ENCODE peak calls at places on chromosomes 16 and 17, in six cellular contexts. C is HCT116, R is endothelial cell of umbilical vein, I is ovary, S is esophagus muscularis mucosa, A is transverse colon. W is an unnamed sample.

GRCh38 chr17:2090804-2091534 is 36.1 kb downstream of the HIC1 start:
- DNase-seq in C (no peak), R (peak), I (peak), S (no peak), A (peak), W (no peak)

GRCh38 chr16:5428932-5429331 is 331.3 kb upstream of the EEF2KMT start:
- DNase-seq in C (no peak), R (no peak), I (no peak), S (no peak), A (peak), W (no peak)

GRCh38 chr17:71846561-71846960 is 274.3 kb upstream of the SOX9 start:
- DNase-seq in C (no peak), R (no peak), I (no peak), S (no peak), A (no peak), W (no peak)

GRCh38 chr17:2636169-2636930 is 42.9 kb downstream of the PAFAH1B1 start:
- DNase-seq in C (no peak), R (no peak), I (no peak), S (no peak), A (no peak), W (no peak)

GRCh38 chr16:14600164-14600563 is 29.9 kb downstream of the PARN start:
- DNase-seq in C (peak), R (peak), I (no peak), S (no peak), A (no peak), W (no peak)

GRCh38 chr16:87345721-87346424 is 28.7 kb upstream of the C16orf95 start:
- DNase-seq in C (no peak), R (no peak), I (no peak), S (no peak), A (no peak), W (no peak)

GRCh38 chr16:67161595-67162058 is 1.9 kb downstream of the FBXL8 start:
- DNase-seq in C (no peak), R (no peak), I (peak), S (no peak), A (no peak), W (no peak)

GRCh38 chr17:78748048-78748729 is 33.9 kb downstream of the CYTH1 start:
- DNase-seq in C (no peak), R (no peak), I (no peak), S (no peak), A (peak), W (no peak)

GRCh38 chr16:84379731-84380369 is 11.5 kb downstream of the ATP2C2 start:
- DNase-seq in C (no peak), R (no peak), I (no peak), S (no peak), A (peak), W (no peak)

GRCh38 chr17:74779948-74780400 is 3.8 kb upstream of the NAT9 start:
- DNase-seq in C (no peak), R (no peak), I (no peak), S (no peak), A (peak), W (peak)

GRCh38 chr17:48100591-48101011 is 677 bp downstream of the CBX1 start:
- DNase-seq in C (peak), R (no peak), I (peak), S (no peak), A (peak), W (peak)

GRCh38 chr17:17841620-17842025 is 4.8 kb upstream of the SREBF1 start:
- DNase-seq in C (no peak), R (no peak), I (peak), S (no peak), A (no peak), W (peak)

GRCh38 chr16:89422527-89422904 is 67.8 kb downstream of the ANKRD11 start:
- DNase-seq in C (no peak), R (peak), I (no peak), S (no peak), A (no peak), W (no peak)

GRCh38 chr17:65191805-65192740 is 54.9 kb downstream of the RGS9 start:
- DNase-seq in C (peak), R (peak), I (no peak), S (no peak), A (no peak), W (no peak)

GRCh38 chr16:69865701-69866100 is 85.4 kb upstream of the CLEC18A start:
- DNase-seq in C (no peak), R (no peak), I (no peak), S (no peak), A (no peak), W (peak)

GRCh38 chr17:63171428-63172205 is 205.6 kb downstream of the TANC2 start:
- DNase-seq in C (no peak), R (peak), I (no peak), S (no peak), A (no peak), W (no peak)

GRCh38 chr17:1561420-1562177 is 993 bp downstream of the PITPNA start:
- DNase-seq in C (no peak), R (peak), I (no peak), S (no peak), A (no peak), W (no peak)

GRCh38 chr17:60577147-60577925 is 22.7 kb upstream of the PPM1D start:
- DNase-seq in C (no peak), R (peak), I (peak), S (no peak), A (peak), W (no peak)

GRCh38 chr17:52079496-52079895 is 79.0 kb downstream of the CA10 start:
- DNase-seq in C (no peak), R (no peak), I (no peak), S (no peak), A (no peak), W (no peak)

GRCh38 chr16:83914091-83914710 is 15.3 kb downstream of the MLYCD start:
- DNase-seq in C (no peak), R (no peak), I (no peak), S (no peak), A (no peak), W (no peak)

GRCh38 chr16:89044394-89045180 is 49.1 kb upstream of the ACSF3 start:
- DNase-seq in C (no peak), R (no peak), I (peak), S (no peak), A (no peak), W (no peak)

GRCh38 chr17:31882571-31882970 is 18.9 kb downstream of the UTP6 start:
- DNase-seq in C (no peak), R (no peak), I (no peak), S (no peak), A (no peak), W (no peak)

GRCh38 chr17:61303334-61304096 is 96.1 kb upstream of the TBX2 start:
- DNase-seq in C (no peak), R (no peak), I (no peak), S (no peak), A (no peak), W (no peak)

GRCh38 chr17:50587571-50587970 is 27.1 kb downstream of the CACNA1G start:
- DNase-seq in C (no peak), R (no peak), I (no peak), S (no peak), A (no peak), W (no peak)

GRCh38 chr16:29675811-29676643 is 3.0 kb upstream of the QPRT start:
- DNase-seq in C (peak), R (peak), I (no peak), S (no peak), A (no peak), W (no peak)

GRCh38 chr17:64778367-64779290 is 116.5 kb upstream of the SMURF2 start:
- DNase-seq in C (no peak), R (no peak), I (no peak), S (no peak), A (peak), W (peak)

GRCh38 chr16:9602201-9602600 is 510.8 kb downstream of the HAPSTR1 start:
- DNase-seq in C (no peak), R (no peak), I (no peak), S (no peak), A (no peak), W (no peak)

GRCh38 chr16:69772560-69773254 is 10.6 kb downstream of the WWP2 start:
- DNase-seq in C (no peak), R (peak), I (no peak), S (no peak), A (no peak), W (no peak)

GRCh38 chr17:12316021-12316420 is 295.3 kb downstream of the MAP2K4 start:
- DNase-seq in C (no peak), R (no peak), I (no peak), S (no peak), A (no peak), W (no peak)

GRCh38 chr17:78817123-78817522 is 23.5 kb downstream of the USP36 start:
- DNase-seq in C (no peak), R (no peak), I (no peak), S (no peak), A (no peak), W (no peak)

GRCh38 chr16:87780385-87780989 is 14.7 kb upstream of the KLHDC4 start:
- DNase-seq in C (no peak), R (peak), I (no peak), S (no peak), A (peak), W (peak)

GRCh38 chr17:16872836-16873653 is 98.9 kb downstream of the TNFRSF13B start:
- DNase-seq in C (peak), R (no peak), I (no peak), S (no peak), A (peak), W (peak)

GRCh38 chr17:56274491-56274890 is 121.2 kb downstream of the ANKFN1 start:
- DNase-seq in C (no peak), R (no peak), I (no peak), S (peak), A (no peak), W (no peak)

GRCh38 chr17:7046127-7046724 is 2.3 kb upstream of the SLC16A11 start:
- DNase-seq in C (peak), R (no peak), I (no peak), S (no peak), A (peak), W (peak)

GRCh38 chr16:49492896-49493620 is 119.5 kb downstream of the C16orf78 start:
- DNase-seq in C (no peak), R (no peak), I (peak), S (no peak), A (no peak), W (no peak)

GRCh38 chr17:35022536-35023063 is 40.9 kb downstream of the RFFL start:
- DNase-seq in C (no peak), R (peak), I (no peak), S (peak), A (peak), W (peak)

GRCh38 chr17:80673152-80673920 is 128.7 kb downstream of the RPTOR start:
- DNase-seq in C (no peak), R (peak), I (no peak), S (no peak), A (no peak), W (no peak)

GRCh38 chr17:28725660-28726395 is at the start of gene TLCD1:
- DNase-seq in C (no peak), R (peak), I (peak), S (no peak), A (peak), W (peak)
- TF ChIP-seq POLR2A in C (peak), R (peak), I (no peak), S (no peak), A (peak), W (no peak)

DNA sequence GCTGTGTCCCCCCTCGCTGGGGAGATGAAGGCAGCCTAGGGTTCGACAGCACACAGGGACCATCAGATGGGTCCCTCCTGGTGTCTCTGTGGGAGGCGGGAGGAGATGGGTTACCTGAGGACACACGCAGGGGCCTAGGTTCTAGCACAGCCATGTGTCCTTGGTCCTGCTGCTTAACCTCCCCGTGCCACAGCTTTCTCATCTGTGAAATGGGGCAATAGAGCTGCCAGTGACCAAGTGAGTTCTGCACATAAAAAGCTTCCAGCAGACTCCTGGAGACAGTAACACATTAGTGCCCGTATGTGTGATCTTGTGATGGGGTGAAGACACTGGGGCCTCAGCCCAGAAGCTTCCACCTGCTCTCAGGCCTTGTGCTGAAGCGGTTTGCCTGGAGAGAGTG is 96.0 kb upstream of the GSE1 start:
- DNase-seq in C (no peak), R (no peak), I (no peak), S (no peak), A (no peak), W (no peak)
- H3K27ac ChIP-seq in C (no peak), R (no peak), I (no peak), S (no peak), A (no peak), W (no peak)

DNA sequence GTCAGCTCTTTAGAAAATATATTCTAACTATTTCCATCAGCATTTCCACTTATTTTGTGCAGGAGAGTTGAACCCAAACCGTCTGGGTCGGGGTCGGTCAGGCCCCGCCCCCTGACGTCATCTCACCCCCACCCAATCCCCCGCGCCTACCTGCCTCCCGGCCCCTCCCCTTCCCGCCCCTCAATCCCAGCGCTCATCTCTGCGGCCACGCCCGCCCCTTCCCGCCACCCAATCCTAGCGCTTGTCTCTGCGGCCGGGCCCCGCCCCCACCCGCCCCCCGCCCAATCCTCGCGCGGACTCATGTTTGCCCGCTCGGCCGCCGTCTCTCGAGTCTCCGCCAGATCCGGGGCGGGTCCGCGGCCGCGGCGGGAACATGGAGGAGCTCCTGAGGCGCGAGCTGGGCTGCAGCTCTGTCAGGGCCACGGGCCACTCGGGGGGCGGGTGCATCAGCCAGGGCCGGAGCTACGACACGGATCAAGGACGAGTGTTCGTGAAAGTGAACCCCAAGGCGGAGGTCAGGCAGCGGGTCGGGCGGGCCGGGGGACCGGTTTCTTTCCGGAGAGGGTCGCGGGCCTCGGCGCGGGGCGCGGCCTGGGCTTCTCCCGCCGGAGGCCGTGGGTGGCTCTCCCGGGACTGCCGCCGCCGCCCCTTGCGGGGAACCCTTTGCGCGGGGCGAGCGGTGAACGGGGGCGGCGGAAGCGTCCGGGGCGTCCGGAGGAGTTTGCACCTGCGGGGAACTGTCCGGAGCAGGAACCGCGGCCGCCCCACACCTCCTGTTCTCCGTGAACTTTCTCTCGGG is at the start of gene FN3KRP:
- DNase-seq in C (peak), R (peak), I (peak), S (peak), A (peak), W (peak)
- TF ChIP-seq POLR2A in C (peak), R (peak), I (peak), S (no peak), A (peak), W (peak)

GRCh38 chr17:42754782-42755181 is 6.2 kb upstream of the RAMP2 start:
- DNase-seq in C (no peak), R (no peak), I (no peak), S (no peak), A (no peak), W (no peak)
- H3K27ac ChIP-seq in C (no peak), R (no peak), I (no peak), S (no peak), A (no peak), W (no peak)

DNA sequence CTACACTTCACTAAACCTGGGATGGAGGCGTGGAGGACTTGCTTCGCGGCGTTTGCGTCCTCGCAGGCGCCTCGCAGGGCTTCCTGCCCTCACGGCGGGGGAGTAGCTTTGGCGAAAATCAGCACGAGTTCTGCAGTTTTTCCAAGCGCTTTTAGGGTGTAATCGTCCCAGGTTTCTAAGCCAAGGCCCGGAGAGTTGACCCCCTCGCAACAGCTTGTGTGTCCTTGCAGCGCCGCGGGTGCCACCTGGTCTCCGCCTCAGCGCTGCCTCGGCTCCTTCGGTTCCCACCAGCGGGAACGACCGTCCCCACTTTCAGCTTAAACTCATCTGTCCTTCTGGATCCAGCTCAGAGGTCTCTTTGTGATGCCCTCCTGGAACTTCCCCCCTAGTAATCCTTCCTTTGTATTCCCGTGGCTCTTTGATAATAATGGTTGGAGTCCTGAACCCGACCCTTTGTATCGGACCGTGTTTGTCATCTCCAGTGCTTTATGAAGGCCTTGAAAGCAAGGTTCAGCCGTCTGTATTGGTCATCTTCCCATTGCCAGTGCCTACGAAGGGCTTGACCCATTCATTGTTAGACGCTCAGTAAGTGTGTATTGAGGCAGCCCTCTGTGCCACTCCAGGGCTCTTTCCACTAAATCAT is 829 bp upstream of the SMARCE1 start:
- DNase-seq in C (no peak), R (peak), I (no peak), S (no peak), A (no peak), W (peak)
- TF ChIP-seq POLR2A in C (no peak), R (peak), I (no peak), S (no peak), A (no peak), W (no peak)

GRCh38 chr16:15966420-15967222 is 17.2 kb downstream of the ABCC1 start:
- DNase-seq in C (peak), R (peak), I (no peak), S (no peak), A (no peak), W (no peak)

GRCh38 chr16:15967655-15968315 is 18.4 kb downstream of the ABCC1 start:
- DNase-seq in C (no peak), R (no peak), I (no peak), S (no peak), A (no peak), W (no peak)

GRCh38 chr16:15970743-15971434 is 21.5 kb downstream of the ABCC1 start:
- DNase-seq in C (no peak), R (no peak), I (no peak), S (no peak), A (no peak), W (no peak)

GRCh38 chr16:15970202-15970601 is 20.8 kb downstream of the ABCC1 start:
- DNase-seq in C (no peak), R (no peak), I (no peak), S (no peak), A (no peak), W (no peak)

GRCh38 chr16:15967223-15967546 is 17.8 kb downstream of the ABCC1 start:
- DNase-seq in C (no peak), R (no peak), I (no peak), S (no peak), A (no peak), W (no peak)
- H3K27ac ChIP-seq in C (peak), R (no peak), I (no peak), S (peak), A (no peak), W (no peak)

GRCh38 chr17:81711814-81712467 is at the start of gene SLC25A10:
- DNase-seq in C (peak), R (peak), I (peak), S (no peak), A (peak), W (peak)
- TF ChIP-seq POLR2A in C (peak), R (no peak), I (no peak), S (no peak), A (peak), W (no peak)

GRCh38 chr16:53201900-53202299 is 147.1 kb downstream of the CHD9 start:
- DNase-seq in C (no peak), R (no peak), I (no peak), S (no peak), A (no peak), W (no peak)
- H3K27ac ChIP-seq in C (no peak), R (no peak), I (no peak), S (no peak), A (no peak), W (no peak)

DNA sequence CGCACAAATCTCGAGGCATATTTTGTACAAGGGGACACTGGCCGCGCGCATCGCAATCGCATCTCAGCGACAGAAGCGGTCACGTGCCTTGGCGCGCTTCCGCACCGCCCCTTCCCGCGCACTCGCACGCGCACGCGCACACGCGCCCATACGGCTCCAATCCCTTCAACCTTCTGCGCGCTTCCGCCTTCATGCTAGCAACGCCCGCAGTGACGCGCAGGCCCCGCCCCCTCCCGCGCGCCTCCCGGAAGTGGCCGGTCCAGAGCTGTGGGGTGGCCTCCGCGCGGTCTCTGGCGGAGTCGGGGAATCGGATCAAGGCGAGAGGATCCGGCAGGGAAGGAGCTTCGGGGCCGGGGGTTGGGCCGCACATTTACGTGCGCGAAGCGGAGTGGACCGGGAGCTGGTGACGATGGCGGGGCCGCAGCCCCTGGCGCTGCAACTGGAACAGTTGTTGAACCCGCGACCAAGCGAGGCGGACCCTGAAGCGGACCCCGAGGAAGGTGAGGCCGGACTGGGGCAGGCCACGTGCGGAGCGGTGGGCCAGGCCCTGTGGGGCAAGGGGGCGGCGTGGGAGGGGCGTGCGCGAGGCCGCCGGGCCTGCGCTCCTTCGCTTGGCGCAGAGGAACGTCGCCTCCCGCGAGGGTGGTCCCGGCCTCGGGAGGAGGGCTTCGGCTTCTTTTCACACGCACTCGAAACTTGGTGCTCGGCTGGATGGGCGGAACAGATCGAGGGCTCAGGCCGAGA is at the start of gene AATF:
- DNase-seq in C (peak), R (peak), I (peak), S (peak), A (peak), W (peak)
- TF ChIP-seq POLR2A in C (peak), R (peak), I (peak), S (peak), A (peak), W (no peak)

W was measured in stomach.